ENCODE peak calls at places on chromosomes 11 and 22, in eight cellular contexts. A, Y, S, N, U, I, P and O are unnamed samples. For H3K4me1, the result is how much of the 10 kb centered on the place peaks cover.

GRCh38 chr11:110389946-110390345 is 39.8 kb upstream of the FDX1 start:
- DNase-seq in A (no peak), Y (no peak), S (no peak), N (no peak), U (no peak), I (no peak), P (no peak), O (no peak)

GRCh38 chr11:96035744-96036087 is 111.8 kb upstream of the MTMR2 start:
- DNase-seq in A (no peak), Y (no peak), S (no peak), N (no peak), U (no peak), I (no peak), P (no peak), O (no peak)

GRCh38 chr11:9874466-9874865 is 210.6 kb downstream of the SWAP70 start:
- DNase-seq in A (no peak), Y (no peak), S (no peak), N (no peak), U (no peak), I (no peak), P (no peak), O (no peak)

GRCh38 chr22:44891293-44891747 is 118.5 kb downstream of the PHF21B start:
- DNase-seq in A (no peak), Y (peak), S (no peak), N (no peak), U (no peak), I (no peak), P (no peak), O (no peak)

GRCh38 chr11:65096926-65097325 is 912 bp downstream of the VPS51 start:
- DNase-seq in A (no peak), Y (no peak), S (no peak), N (no peak), U (no peak), I (no peak), P (no peak), O (no peak)

GRCh38 chr11:9529333-9529648 is 44.2 kb upstream of the WEE1 start:
- DNase-seq in A (no peak), Y (peak), S (no peak), N (no peak), U (no peak), I (peak), P (peak), O (peak)

GRCh38 chr11:128379587-128380279 is 207.6 kb downstream of the ETS1 start:
- DNase-seq in A (no peak), Y (no peak), S (peak), N (no peak), U (no peak), I (no peak), P (no peak), O (no peak)

GRCh38 chr11:59551651-59552521 is 40.5 kb downstream of the OR4D9 start:
- DNase-seq in A (peak), Y (no peak), S (peak), N (peak), U (peak), I (no peak), P (no peak), O (no peak)

GRCh38 chr11:72058416-72059034 is 21.8 kb downstream of the NUMA1 start:
- DNase-seq in A (peak), Y (no peak), S (peak), N (no peak), U (no peak), I (no peak), P (no peak), O (no peak)

GRCh38 chr11:119371778-119372182 is 9.7 kb downstream of the USP2 start:
- DNase-seq in A (no peak), Y (peak), S (no peak), N (peak), U (no peak), I (no peak), P (no peak), O (no peak)

DNA sequence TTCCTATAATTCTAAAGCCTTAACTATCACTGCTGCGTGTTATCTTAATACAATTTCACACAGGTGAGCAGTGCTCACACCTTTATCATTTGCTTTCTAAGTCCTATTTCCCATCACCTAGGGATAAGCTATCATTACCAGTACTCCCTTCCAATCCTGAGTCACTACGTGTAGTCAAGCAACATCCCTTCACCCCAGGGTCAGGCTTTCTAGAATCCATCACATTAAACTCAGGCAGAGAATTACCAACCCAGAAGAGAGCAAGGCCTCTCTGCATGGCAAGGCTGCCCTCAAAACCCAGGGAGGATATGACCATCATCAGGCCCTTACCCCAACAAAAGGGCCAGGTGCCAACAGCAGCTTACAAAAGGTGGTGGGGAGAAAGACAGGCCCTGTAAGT is 9.8 kb downstream of the PACSIN2 start:
- DNase-seq in A (no peak), Y (no peak), S (no peak), N (no peak), U (no peak), I (no peak), P (peak), O (no peak)
- H3K4me1 ChIP-seq in A (half or more), Y (under half), S (half or more), N (under half), U (under half), I (half or more), P (half or more), O (half or more)

DNA sequence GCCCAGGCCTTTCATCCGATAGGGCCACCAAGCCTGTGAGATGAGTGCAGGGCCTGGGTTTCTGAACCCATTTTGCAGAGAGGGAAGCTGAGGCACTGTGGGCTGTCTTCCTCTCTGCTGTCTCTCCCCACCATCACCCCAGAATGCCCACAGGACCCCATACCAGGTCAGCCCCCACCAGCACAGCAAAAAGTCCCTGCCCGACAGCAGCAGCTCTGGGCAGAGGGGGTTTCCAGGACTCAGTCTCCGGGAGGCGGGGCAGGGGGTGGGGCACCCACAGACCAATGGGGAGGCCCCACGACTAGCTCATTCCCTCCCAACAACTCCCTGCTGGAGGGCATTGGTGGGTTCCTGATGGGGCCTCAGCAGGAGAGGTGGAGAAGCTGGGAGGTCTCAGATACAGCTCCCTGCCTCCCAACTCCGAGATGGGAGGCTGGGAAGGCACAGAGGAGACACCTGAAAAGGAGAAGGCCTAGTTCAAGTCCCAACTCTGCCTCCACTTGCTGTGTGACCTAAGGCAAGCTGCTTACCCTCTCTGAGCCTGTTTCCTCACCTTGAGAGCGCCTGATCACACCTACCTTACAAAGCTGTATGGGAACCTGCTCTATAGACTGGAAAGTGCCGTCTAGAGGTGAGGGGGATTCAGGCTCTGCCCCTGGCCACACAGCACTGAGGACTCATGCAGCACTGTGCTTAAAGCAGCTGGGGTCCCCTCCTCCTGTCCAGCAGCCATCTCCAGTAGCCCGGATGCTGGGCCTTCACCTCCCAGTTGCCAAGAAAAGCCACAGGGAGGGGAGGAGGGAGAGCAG is 3.5 kb downstream of the CBX7 start:
- DNase-seq in A (no peak), Y (peak), S (no peak), N (peak), U (peak), I (peak), P (no peak), O (peak)
- H3K4me3 ChIP-seq in A (no peak), Y (no peak), S (no peak), N (no peak), U (no peak), I (peak), P (no peak), O (no peak)

GRCh38 chr22:39097098-39098020 is at the start of gene APOBEC3H:
- DNase-seq in A (no peak), Y (peak), S (peak), N (no peak), U (no peak), I (no peak), P (peak), O (no peak)
- H3K4me1 ChIP-seq in A (under half), Y (under half), S (under half), N (under half), U (under half), I (under half), P (under half), O (under half)

DNA sequence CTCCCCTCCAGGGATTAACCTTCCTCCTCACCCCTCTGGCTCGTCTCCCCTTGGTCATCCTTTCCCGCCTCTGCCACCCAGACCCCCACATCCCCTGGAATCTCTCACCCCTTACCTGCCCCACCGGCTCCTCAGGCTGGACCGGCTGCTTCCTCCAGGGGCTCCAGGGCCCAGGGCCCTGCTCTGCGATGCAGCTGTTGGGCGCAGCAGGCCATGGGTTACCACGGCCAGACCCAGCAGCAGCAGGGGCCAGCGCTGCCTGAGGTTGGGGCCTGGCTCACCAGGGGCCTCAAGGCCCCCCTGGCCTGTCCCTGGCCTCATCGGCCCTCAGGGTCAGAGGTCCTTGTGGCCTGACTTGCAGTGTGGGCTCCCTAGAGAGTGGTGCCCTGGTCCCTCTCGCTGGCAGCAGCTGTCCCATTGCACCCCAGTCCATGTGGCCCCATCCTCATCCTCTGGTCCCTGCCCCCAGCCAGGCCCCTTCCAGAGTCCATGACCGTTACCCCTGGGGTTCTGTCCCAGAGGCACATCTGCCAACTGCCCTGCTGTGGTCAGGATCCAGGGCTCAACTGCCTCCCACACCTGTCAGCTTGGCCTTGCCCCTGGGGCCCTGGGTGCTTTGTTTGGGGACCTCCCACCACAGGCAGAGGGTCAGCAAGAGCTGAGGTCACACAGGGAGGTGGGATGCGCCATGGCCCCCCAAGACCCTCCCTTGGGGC is at the start of gene IGLL1:
- DNase-seq in A (no peak), Y (no peak), S (no peak), N (no peak), U (no peak), I (no peak), P (no peak), O (no peak)
- H3K4me3 ChIP-seq in A (no peak), Y (no peak), S (no peak), N (no peak), U (no peak), I (no peak), P (no peak), O (no peak)

DNA sequence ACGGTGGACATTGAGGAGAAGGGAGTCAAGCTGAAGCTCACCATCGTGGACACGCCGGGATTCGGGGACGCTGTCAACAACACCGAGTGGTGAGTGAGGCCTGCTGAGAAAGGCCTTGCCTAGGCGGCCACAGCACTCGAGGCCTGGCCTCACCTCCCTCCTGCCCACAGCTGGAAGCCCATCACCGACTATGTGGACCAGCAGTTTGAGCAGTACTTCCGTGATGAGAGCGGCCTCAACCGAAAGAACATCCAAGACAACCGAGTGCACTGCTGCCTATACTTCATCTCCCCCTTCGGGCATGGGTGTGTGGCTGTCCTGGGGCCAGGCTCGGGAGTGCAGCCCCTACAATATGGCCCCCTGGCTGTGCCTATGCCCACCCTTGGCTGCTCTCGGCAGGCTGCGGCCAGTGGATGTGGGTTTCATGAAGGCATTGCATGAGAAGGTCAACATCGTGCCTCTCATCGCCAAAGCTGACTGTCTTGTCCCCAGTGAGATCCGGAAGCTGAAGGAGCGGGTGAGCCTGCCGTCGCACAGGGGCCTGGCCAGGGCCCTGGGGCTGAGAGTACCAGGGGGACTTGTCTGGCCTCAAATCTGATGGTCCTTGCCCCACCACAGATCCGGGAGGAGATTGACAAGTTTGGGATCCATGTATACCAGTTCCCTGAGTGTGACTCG is 3.0 kb upstream of the GP1BB start:
- DNase-seq in A (no peak), Y (no peak), S (no peak), N (no peak), U (no peak), I (no peak), P (no peak), O (no peak)
- H3K4me1 ChIP-seq in A (under half), Y (under half), S (under half), N (under half), U (under half), I (half or more), P (under half), O (under half)

GRCh38 chr22:17581056-17581455 is 17.8 kb downstream of the SLC25A18 start:
- DNase-seq in A (no peak), Y (no peak), S (no peak), N (no peak), U (no peak), I (no peak), P (no peak), O (no peak)

GRCh38 chr22:17578129-17578754 is 14.9 kb downstream of the SLC25A18 start:
- DNase-seq in A (peak), Y (no peak), S (no peak), N (no peak), U (no peak), I (peak), P (peak), O (no peak)

GRCh38 chr22:17581631-17582030 is 18.3 kb downstream of the SLC25A18 start:
- DNase-seq in A (no peak), Y (peak), S (no peak), N (no peak), U (no peak), I (no peak), P (no peak), O (peak)

GRCh38 chr22:17579535-17579981 is 16.3 kb downstream of the SLC25A18 start:
- DNase-seq in A (no peak), Y (no peak), S (no peak), N (no peak), U (no peak), I (no peak), P (no peak), O (no peak)

DNA sequence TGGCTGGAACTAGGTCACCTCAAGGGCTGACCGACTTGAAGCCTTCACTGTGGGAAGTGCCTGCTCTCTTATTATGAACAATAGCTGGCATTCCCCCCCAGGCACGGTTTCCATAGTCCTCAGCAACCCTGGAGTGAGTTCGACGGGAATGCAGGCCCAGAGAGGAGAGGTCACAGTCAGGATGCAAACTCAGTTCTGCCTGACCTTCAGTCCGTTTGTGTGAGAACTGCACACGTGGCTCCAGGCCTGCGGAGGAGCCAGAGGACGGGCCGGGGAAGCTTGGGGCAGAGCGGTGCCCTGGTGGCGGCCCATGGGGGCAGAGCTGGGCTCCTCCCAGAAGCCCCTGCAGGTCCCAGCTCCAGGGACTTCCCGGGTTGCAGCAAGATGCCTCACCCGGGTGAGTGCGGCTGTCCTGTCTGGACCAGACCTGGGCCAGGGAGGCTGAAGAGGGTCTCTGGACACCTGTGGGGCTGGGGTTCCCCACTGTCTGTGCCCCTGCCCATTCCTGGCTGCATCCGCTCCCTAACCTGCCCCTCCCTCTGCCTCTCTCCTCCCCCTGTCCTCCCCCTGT is 17.2 kb downstream of the SLC25A18 start:
- DNase-seq in A (peak), Y (no peak), S (no peak), N (no peak), U (peak), I (no peak), P (no peak), O (no peak)
- H3K4me3 ChIP-seq in A (no peak), Y (no peak), S (no peak), N (no peak), U (no peak), I (no peak), P (no peak), O (no peak)

GRCh38 chr22:27113211-27114030 is 456.0 kb downstream of the MIAT start:
- DNase-seq in A (peak), Y (no peak), S (peak), N (no peak), U (no peak), I (peak), P (no peak), O (no peak)
- H3K4me1 ChIP-seq in A (half or more), Y (under half), S (under half), N (under half), U (under half), I (under half), P (under half), O (under half)